ENCODE peak calls at places on chromosomes 6 and 20, in six cellular contexts. Q, L, V, B, M and A are unnamed samples.
A peak's percentile ranks its signal among the peaks of the same experiment; 100 is the strongest.

GRCh38 chr20:39829255-39829654 is 859.8 kb downstream of the MAFB start:
- DNase-seq in Q (no peak), L (no peak), V (no peak), B (no peak), M (no peak), A (no peak)

GRCh38 chr6:117265425-117266266 is at the start of gene VGLL2:
- DNase-seq in Q (no peak), L (peak; percentile 15), V (no peak), B (peak; percentile 55), M (no peak), A (no peak)

GRCh38 chr20:33392016-33392415 is 9.3 kb downstream of the CDK5RAP1 start:
- DNase-seq in Q (no peak), L (no peak), V (no peak), B (no peak), M (no peak), A (no peak)

GRCh38 chr20:62069741-62070216 is 4.1 kb upstream of the TAF4 start:
- DNase-seq in Q (no peak), L (no peak), V (no peak), B (no peak), M (no peak), A (no peak)

GRCh38 chr6:15409301-15410125 is 163.6 kb downstream of the JARID2 start:
- DNase-seq in Q (no peak), L (no peak), V (no peak), B (no peak), M (peak; percentile 40), A (no peak)

GRCh38 chr6:127463056-127463455 is 3.9 kb upstream of the KIAA0408 start:
- DNase-seq in Q (no peak), L (no peak), V (no peak), B (no peak), M (no peak), A (no peak)

GRCh38 chr6:40346241-40346640 is 240.9 kb downstream of the LRFN2 start:
- DNase-seq in Q (no peak), L (no peak), V (no peak), B (no peak), M (no peak), A (no peak)

GRCh38 chr20:5272268-5272667 is 44.5 kb downstream of the PROKR2 start:
- DNase-seq in Q (no peak), L (no peak), V (no peak), B (no peak), M (no peak), A (no peak)

GRCh38 chr6:5302995-5303622 is 41.8 kb downstream of the FARS2 start:
- DNase-seq in Q (peak; percentile 41), L (peak; percentile 73), V (peak; percentile 42), B (no peak), M (no peak), A (peak; percentile 61)

GRCh38 chr20:40506567-40506966 is 182.5 kb downstream of the MAFB start:
- DNase-seq in Q (no peak), L (peak; percentile 37), V (peak; percentile 78), B (no peak), M (no peak), A (no peak)

GRCh38 chr6:138101946-138102731 is 5.1 kb downstream of the PERP start:
- DNase-seq in Q (no peak), L (no peak), V (no peak), B (no peak), M (no peak), A (no peak)

GRCh38 chr20:3209946-3210317 is 634 bp downstream of the ITPA start:
- DNase-seq in Q (no peak), L (no peak), V (no peak), B (no peak), M (no peak), A (no peak)

GRCh38 chr6:132063204-132063603 is 112.0 kb upstream of the CCN2 start:
- DNase-seq in Q (no peak), L (no peak), V (no peak), B (no peak), M (no peak), A (no peak)

GRCh38 chr6:90574610-90575009 is 12.3 kb downstream of the MAP3K7 start:
- DNase-seq in Q (no peak), L (no peak), V (no peak), B (no peak), M (no peak), A (no peak)

GRCh38 chr20:36744243-36744642 is 1.6 kb downstream of the NDRG3 start:
- DNase-seq in Q (no peak), L (no peak), V (no peak), B (no peak), M (no peak), A (no peak)

GRCh38 chr20:44141873-44142272 is 45.1 kb downstream of the JPH2 start:
- DNase-seq in Q (no peak), L (no peak), V (no peak), B (no peak), M (no peak), A (no peak)

DNA sequence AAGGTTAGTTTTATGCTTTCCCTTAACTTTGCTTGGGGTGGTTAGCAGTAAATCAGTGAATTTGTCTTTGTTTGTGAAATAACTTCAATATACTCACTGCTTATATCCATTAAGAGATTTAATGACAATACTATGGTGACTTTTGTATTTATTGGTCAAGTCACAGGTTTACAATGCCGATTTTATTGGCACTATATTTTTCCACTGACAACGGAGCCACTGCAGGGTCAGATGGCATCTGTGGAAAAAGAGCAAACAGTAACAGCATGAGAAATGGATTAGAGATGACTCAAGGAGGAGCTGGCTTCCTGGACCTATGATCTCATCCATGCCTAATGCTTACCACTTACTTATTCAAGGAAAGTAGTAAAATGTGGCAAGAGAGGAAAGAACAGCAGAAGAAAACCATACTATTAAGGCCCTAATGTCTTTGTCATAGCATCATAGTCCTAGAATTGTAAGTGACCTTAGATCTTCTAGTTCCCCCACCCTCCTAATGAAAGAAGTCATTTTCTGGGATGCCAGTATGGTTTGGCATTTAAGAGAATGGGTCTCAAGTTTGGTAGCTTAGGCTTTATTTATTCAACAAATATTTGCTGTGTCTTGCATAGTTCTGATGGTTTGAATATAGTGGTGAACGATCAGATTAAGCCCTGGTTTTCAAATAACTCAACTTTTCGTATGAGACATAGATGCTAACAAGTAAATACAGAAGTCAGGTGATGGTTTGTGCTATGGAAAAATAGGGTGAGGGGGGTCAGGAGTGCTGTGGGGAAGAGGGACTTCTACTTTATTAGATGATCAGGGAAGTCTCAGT is 18.5 kb downstream of the RNF144B start:
- DNase-seq in Q (no peak), L (no peak), V (no peak), B (no peak), M (no peak), A (peak; percentile 91)
- H3K4me1 ChIP-seq in Q (peaks cover 3% of the 10 kb centered on the region), L (peaks cover 8% of the 10 kb centered on the region), V (no peaks in the 10 kb centered on the region), B (no peaks in the 10 kb centered on the region), M (no peaks in the 10 kb centered on the region), A (no peaks in the 10 kb centered on the region)

GRCh38 chr20:48153105-48153504 is 367.8 kb upstream of the SULF2 start:
- DNase-seq in Q (no peak), L (no peak), V (no peak), B (no peak), M (no peak), A (no peak)

GRCh38 chr20:48156521-48156920 is 371.2 kb upstream of the SULF2 start:
- DNase-seq in Q (no peak), L (no peak), V (no peak), B (no peak), M (no peak), A (no peak)

GRCh38 chr20:48153523-48153922 is 368.2 kb upstream of the SULF2 start:
- DNase-seq in Q (no peak), L (no peak), V (no peak), B (no peak), M (no peak), A (no peak)

GRCh38 chr20:48155231-48155630 is 369.9 kb upstream of the SULF2 start:
- DNase-seq in Q (no peak), L (no peak), V (no peak), B (no peak), M (no peak), A (no peak)

GRCh38 chr20:48154040-48154439 is 368.8 kb upstream of the SULF2 start:
- DNase-seq in Q (no peak), L (no peak), V (no peak), B (no peak), M (no peak), A (no peak)
- TF ChIP-seq SIN3A in Q (no peak), L (no peak), V (no peak), B (no peak), M (no peak), A (no peak)

GRCh38 chr20:64036346-64037198 is 590 bp downstream of the C20orf204 start:
- DNase-seq in Q (no peak), L (peak; percentile 75), V (no peak), B (no peak), M (peak; percentile 55), A (no peak)

GRCh38 chr20:64037498-64038213 is 1.7 kb downstream of the C20orf204 start:
- DNase-seq in Q (no peak), L (no peak), V (no peak), B (no peak), M (peak; percentile 61), A (no peak)

GRCh38 chr20:64035933-64036345 is at the start of gene C20orf204:
- DNase-seq in Q (no peak), L (peak; percentile 94), V (no peak), B (no peak), M (peak; percentile 60), A (no peak)

GRCh38 chr20:64038252-64038578 is 2.2 kb downstream of the C20orf204 start:
- DNase-seq in Q (no peak), L (no peak), V (peak; percentile 13), B (no peak), M (no peak), A (no peak)

DNA sequence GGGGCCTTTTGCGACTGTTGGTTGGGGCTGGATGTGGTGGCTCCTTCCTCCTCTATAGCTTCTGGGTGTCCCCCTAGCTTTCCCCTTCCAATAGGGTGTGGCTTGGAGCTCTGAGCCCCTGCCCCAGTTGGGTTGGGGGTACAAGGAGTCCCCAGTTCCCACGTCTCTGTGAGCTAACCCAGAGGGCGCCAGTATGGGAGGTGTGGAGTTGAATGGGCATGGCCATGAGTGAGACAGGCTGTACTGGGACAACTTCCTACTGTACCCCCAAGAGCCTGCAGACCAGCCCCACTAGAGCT is 1.2 kb downstream of the C20orf204 start:
- DNase-seq in Q (no peak), L (no peak), V (no peak), B (no peak), M (no peak), A (no peak)
- H3K4me1 ChIP-seq in Q (peaks cover 52% of the 10 kb centered on the region), L (peaks cover 63% of the 10 kb centered on the region), V (peaks cover 21% of the 10 kb centered on the region), B (peaks cover 11% of the 10 kb centered on the region), M (peaks cover 31% of the 10 kb centered on the region), A (peaks cover 35% of the 10 kb centered on the region)

DNA sequence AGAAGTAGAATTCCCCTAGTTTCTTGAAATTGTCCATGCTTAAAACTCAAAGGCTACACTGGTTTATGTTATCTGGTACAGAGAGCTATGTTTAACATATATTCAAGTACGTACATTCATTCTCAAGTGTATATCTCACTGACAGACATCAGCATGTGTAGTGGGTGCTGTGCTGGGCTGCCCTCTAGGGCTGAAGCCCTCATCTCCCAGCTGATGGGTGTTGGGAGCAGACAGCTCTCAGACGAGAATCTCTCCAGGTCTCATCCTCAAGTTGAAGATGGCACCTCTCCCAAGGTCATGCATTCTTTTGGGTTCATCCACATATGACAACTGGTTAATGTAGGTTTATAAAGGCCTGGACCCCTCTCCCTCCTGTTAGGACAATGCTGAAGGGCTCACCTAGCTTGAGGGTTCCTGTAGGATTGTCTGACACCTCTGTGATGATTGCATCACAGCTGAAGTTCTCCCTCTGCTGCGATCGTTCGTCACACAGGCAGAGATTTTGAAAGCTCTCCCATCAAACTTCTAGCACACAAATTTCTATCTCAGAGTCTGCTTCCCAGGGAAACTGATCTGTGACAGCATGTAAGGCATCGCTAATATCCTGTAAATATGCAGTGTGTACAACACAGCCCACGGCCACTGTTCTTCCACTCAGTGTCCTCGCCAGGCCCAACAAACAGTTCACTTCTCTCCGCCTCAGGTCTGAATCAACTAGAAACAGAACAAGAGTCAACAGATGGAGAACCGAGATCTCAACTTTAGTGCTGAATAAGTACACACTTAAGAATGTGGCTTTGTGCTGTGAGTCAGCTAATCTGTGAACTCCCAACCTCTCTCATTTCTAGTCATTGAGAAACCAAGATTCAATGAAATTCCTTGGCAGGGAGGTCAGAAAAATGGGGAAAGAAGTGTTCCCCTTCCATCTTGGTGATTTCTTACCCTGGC is 43.2 kb downstream of the PREP start:
- DNase-seq in Q (no peak), L (no peak), V (no peak), B (no peak), M (peak; percentile 50), A (no peak)
- TF ChIP-seq SIN3A in Q (no peak), L (no peak), V (no peak), B (no peak), M (no peak), A (no peak)